ENCODE peak calls at places on chromosomes 13 and 19, in eight cellular contexts. J, L, P, U, K, S, O and M are unnamed samples.

GRCh38 chr13:51557875-51558604 is 26.2 kb upstream of the WDFY2 start:
- DNase-seq in J (peak), L (no peak), P (no peak), U (no peak), K (peak), S (no peak), O (no peak), M (no peak)

GRCh38 chr19:43564800-43565199 is 10.5 kb downstream of the XRCC1 start:
- DNase-seq in J (no peak), L (no peak), P (no peak), U (no peak), K (no peak), S (no peak), O (no peak), M (no peak)

GRCh38 chr13:46137627-46138026 is 32.8 kb upstream of the CPB2 start:
- DNase-seq in J (no peak), L (no peak), P (no peak), U (no peak), K (no peak), S (no peak), O (no peak), M (no peak)

GRCh38 chr13:49457221-49457620 is 13.1 kb downstream of the SETDB2 start:
- DNase-seq in J (no peak), L (no peak), P (no peak), U (no peak), K (peak), S (no peak), O (no peak), M (no peak)

GRCh38 chr19:48196933-48197665 is 26.6 kb downstream of the ZSWIM9 start:
- DNase-seq in J (no peak), L (no peak), P (no peak), U (no peak), K (no peak), S (no peak), O (no peak), M (no peak)

GRCh38 chr19:19662866-19663291 is 597 bp downstream of the ATP13A1 start:
- DNase-seq in J (peak), L (no peak), P (no peak), U (no peak), K (no peak), S (no peak), O (no peak), M (peak)

GRCh38 chr13:25881946-25882574 is 169.8 kb downstream of the SHISA2 start:
- DNase-seq in J (peak), L (no peak), P (no peak), U (no peak), K (no peak), S (no peak), O (no peak), M (no peak)

GRCh38 chr13:99686944-99687382 is 185.7 kb downstream of the TM9SF2 start:
- DNase-seq in J (no peak), L (no peak), P (no peak), U (no peak), K (no peak), S (no peak), O (no peak), M (no peak)

GRCh38 chr19:3591876-3592613 is 6.8 kb downstream of the GIPC3 start:
- DNase-seq in J (no peak), L (no peak), P (no peak), U (no peak), K (no peak), S (no peak), O (no peak), M (no peak)

GRCh38 chr13:111584101-111584500 is 263.7 kb downstream of the TEX29 start:
- DNase-seq in J (no peak), L (no peak), P (no peak), U (no peak), K (no peak), S (no peak), O (no peak), M (no peak)

GRCh38 chr19:12792048-12792852 is 964 bp downstream of the JUNB start:
- DNase-seq in J (no peak), L (no peak), P (peak), U (peak), K (peak), S (peak), O (no peak), M (peak)

GRCh38 chr19:9622531-9622930 is 1.5 kb upstream of the ZNF561 start:
- DNase-seq in J (peak), L (no peak), P (no peak), U (no peak), K (no peak), S (no peak), O (no peak), M (no peak)

GRCh38 chr19:23867895-23868294 is 46.8 kb upstream of the ZNF726 start:
- DNase-seq in J (no peak), L (no peak), P (no peak), U (no peak), K (peak), S (no peak), O (no peak), M (no peak)

GRCh38 chr19:15836595-15837398 is 21.3 kb upstream of the OR10H1 start:
- DNase-seq in J (peak), L (peak), P (peak), U (peak), K (peak), S (peak), O (peak), M (peak)

GRCh38 chr13:75236774-75237173 is 245.2 kb downstream of the TBC1D4 start:
- DNase-seq in J (peak), L (no peak), P (no peak), U (no peak), K (peak), S (no peak), O (no peak), M (no peak)

GRCh38 chr19:7397687-7398086 is 49.0 kb downstream of the ARHGEF18 start:
- DNase-seq in J (peak), L (no peak), P (no peak), U (no peak), K (peak), S (no peak), O (no peak), M (no peak)

GRCh38 chr19:3171894-3172679 is 6.5 kb upstream of the S1PR4 start:
- DNase-seq in J (peak), L (no peak), P (no peak), U (no peak), K (peak), S (no peak), O (no peak), M (no peak)

GRCh38 chr19:15448778-15449619 is 757 bp downstream of the WIZ start:
- DNase-seq in J (no peak), L (no peak), P (no peak), U (no peak), K (no peak), S (no peak), O (no peak), M (peak)

GRCh38 chr13:32453981-32454380 is 26.1 kb upstream of the N4BP2L1 start:
- DNase-seq in J (no peak), L (no peak), P (no peak), U (no peak), K (no peak), S (no peak), O (no peak), M (no peak)

GRCh38 chr13:102028198-102028597 is 373.6 kb downstream of the FGF14 start:
- DNase-seq in J (no peak), L (no peak), P (no peak), U (no peak), K (no peak), S (no peak), O (no peak), M (no peak)

GRCh38 chr19:13095393-13095784 is 7.3 kb downstream of the LYL1 start:
- DNase-seq in J (no peak), L (no peak), P (no peak), U (no peak), K (no peak), S (no peak), O (no peak), M (no peak)

GRCh38 chr19:57245959-57246358 is 5.5 kb downstream of the ZNF805 start:
- DNase-seq in J (no peak), L (no peak), P (no peak), U (no peak), K (no peak), S (no peak), O (no peak), M (no peak)

GRCh38 chr13:46134961-46135522 is 30.2 kb upstream of the CPB2 start:
- DNase-seq in J (peak), L (no peak), P (no peak), U (no peak), K (peak), S (no peak), O (peak), M (no peak)

GRCh38 chr19:7870571-7871279 is 3.5 kb downstream of the PRR36 start:
- DNase-seq in J (peak), L (no peak), P (no peak), U (no peak), K (peak), S (no peak), O (peak), M (peak)

GRCh38 chr13:114198556-114198955 is 19.5 kb downstream of the CFAP97D2 start:
- DNase-seq in J (no peak), L (no peak), P (no peak), U (no peak), K (no peak), S (no peak), O (no peak), M (no peak)